ENCODE peak calls at places on chromosome 22, in four cellular contexts. M is stomach, E is A549, X is heart left ventricle. A is an unnamed sample.

GRCh38 chr22:19559324-19559811 is 35.2 kb upstream of the CLDN5 start:
- DNase-seq in M (no peak), E (no peak), X (no peak), A (no peak)

GRCh38 chr22:35314161-35314942 is 14.7 kb downstream of the TOM1 start:
- DNase-seq in X (no peak), M (no peak), E (no peak), A (no peak)

GRCh38 chr22:32396746-32397145 is 15.3 kb downstream of the RTCB start:
- DNase-seq in X (no peak), M (no peak), E (no peak), A (no peak)

GRCh38 chr22:48758021-48758561 is 1069.6 kb downstream of the BRD1 start:
- DNase-seq in E (no peak), X (no peak), M (peak; percentile 25), A (peak; percentile 1)

GRCh38 chr22:49739138-49739537 is 88.5 kb downstream of the BRD1 start:
- DNase-seq in X (no peak), M (no peak), E (no peak), A (no peak)

GRCh38 chr22:39317084-39317755 is 2.2 kb downstream of the RPL3 start:
- DNase-seq in M (no peak), E (no peak), X (no peak), A (no peak)

GRCh38 chr22:48477031-48477721 is 1350.5 kb downstream of the BRD1 start:
- DNase-seq in M (peak; percentile 37), X (no peak), E (no peak), A (no peak)

GRCh38 chr22:28231423-28231822 is 312.4 kb upstream of the PITPNB start:
- DNase-seq in E (no peak), X (no peak), M (no peak), A (no peak)

GRCh38 chr22:28429711-28430110 is 249.9 kb downstream of the TTC28 start:
- DNase-seq in M (no peak), E (no peak), X (no peak), A (no peak)

GRCh38 chr22:30743257-30744020 is 48.8 kb downstream of the OSBP2 start:
- DNase-seq in E (no peak), X (no peak), M (no peak), A (no peak)

GRCh38 chr22:46007848-46008261 is 30.9 kb upstream of the WNT7B start:
- DNase-seq in X (peak; percentile 89), E (no peak), M (peak; percentile 39), A (peak; percentile 59)
- TF ChIP-seq POLR2A in X (peak; percentile 33), E (no peak), M (no peak), A (peak; percentile 37)

GRCh38 chr22:29605236-29605850 is 1.9 kb downstream of the NF2 start:
- DNase-seq in X (no peak), M (no peak), E (no peak), A (no peak)

GRCh38 chr22:29607426-29607825 is 4.0 kb downstream of the NF2 start:
- DNase-seq in E (no peak), X (no peak), M (no peak), A (no peak)

GRCh38 chr22:29600846-29601245 is 2.6 kb upstream of the NF2 start:
- DNase-seq in E (no peak), M (no peak), X (no peak), A (no peak)

GRCh38 chr22:29606320-29606719 is 2.9 kb downstream of the NF2 start:
- DNase-seq in E (no peak), X (no peak), M (no peak), A (no peak)

DNA sequence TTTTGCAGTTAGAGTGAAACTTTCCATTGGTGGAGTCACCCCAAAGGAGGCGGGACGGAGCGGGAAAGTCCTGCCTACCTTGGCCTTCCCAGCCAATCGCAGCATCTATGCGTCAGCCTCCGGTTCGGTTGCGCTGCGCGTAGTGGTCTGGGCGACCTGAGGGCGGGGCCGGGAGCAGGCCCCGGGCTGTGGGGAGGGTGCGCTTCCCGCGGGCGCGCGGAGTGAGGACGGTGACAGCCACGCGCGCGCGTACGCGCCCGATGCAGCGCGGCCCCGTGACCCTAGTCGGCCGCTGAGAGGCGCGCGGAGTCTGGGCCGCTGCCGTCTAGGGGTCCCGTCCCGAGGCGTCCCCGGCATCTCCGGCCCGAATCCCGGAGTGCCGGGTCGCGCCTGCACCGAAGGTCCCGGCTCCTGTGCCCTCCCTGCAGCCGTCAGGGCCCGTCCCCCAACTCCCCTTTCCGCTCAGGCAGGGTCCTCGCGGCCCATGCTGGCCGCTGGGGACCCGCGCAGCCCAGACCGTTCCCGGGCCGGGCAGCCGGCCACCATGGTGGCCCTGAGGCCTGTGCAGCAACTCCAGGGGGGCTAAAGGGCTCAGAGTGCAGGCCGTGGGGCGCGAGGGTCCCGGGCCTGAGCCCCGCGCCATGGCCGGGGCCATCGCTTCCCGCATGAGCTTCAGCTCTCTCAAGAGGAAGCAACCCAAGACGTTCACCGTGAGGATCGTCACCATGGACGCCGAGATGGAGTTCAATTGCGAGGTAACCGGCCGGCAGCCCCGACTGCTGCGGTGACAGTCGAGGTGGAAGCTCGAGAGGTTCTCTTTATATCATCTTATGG is at the start of gene NF2:
- DNase-seq in E (peak; percentile 94), X (peak; percentile 99), M (peak; percentile 99), A (peak; percentile 99)
- TF ChIP-seq POLR2A in E (peak; percentile 53), X (peak; percentile 83), M (no peak), A (peak; percentile 64)

DNA sequence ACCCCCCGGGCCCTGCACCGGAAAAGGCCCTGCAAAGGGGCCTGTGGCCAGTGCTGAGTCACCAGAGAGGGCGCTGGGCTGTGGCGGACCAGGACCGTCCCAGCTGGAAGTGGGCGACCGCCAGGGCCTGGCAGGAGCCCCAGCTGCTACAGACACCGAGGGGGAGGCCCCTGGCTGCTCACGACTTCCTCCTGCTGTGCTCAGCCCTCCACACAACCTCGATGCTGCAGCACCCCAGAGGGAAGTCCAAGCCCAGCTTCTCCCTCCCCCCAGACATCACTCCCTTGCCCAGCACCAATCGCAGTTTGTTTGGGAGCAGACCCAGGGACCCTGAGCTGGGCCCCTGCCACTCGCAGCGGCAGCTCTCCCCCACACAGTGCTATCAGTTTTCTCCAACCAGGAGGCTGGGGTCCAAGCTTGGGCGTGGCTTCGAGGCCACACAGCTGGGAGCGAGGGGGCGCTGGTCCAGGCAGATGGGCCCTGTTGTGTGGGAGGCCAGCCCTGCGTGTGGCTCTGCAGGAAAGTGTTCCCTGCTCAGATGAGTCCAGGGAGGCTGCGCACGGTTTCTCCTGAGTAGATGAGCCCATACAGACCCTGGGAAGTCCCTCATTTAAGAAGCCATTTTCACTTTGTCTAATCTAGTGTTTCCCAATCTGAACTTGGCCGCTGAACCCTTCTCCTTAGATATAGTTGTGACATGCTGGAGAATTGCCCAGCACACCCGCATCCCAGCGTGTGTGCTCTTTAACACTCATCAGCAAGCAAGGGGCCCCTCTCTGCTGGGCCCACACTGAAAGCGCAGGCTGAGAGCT is 5.6 kb upstream of the SH3BP1 start:
- DNase-seq in E (no peak), M (peak; percentile 86), X (peak; percentile 95), A (peak; percentile 40)
- TF ChIP-seq POLR2A in E (no peak), M (no peak), X (no peak), A (no peak)

GRCh38 chr22:45425531-45426265 is 12.2 kb downstream of the RIBC2 start:
- DNase-seq in E (no peak), X (no peak), M (no peak), A (no peak)
- TF ChIP-seq POLR2A in E (no peak), X (no peak), M (no peak), A (no peak)

DNA sequence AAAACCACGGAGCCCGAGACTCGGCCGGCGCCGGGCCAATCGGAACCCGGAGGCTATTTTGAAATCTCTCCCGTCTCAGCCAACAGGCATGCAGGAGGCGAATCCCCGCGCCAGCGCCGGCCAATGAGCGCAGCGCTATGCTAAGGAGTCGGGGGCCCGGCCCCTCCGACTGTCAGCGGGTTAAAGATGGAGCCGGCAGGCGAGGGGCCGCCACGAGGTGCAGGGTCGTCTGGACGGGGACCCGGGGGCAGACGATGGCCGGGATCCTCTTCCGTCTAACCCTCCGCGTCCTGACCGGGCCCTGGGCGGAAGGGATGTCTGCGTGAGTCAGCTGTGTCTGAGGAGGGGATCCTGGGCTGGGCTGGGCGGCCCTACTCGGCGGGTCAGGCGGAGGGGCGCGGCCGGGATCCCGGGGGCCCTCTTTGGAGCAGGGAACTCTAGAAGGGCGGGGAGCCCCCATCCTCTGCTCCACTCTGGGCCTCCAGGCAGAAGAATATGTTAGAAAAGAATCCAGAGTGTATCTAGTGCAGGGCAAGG is 10.0 kb downstream of the SDF2L1 start:
- DNase-seq in M (peak; percentile 91), E (peak; percentile 88), X (peak; percentile 94), A (peak; percentile 87)
- TF ChIP-seq POLR2A in M (no peak), E (no peak), X (no peak), A (no peak)

GRCh38 chr22:25566812-25567211 is 2.3 kb downstream of the GRK3 start:
- DNase-seq in X (no peak), E (no peak), M (no peak), A (no peak)

GRCh38 chr22:25563757-25564319 is 637 bp upstream of the GRK3 start:
- DNase-seq in M (no peak), E (no peak), X (no peak), A (no peak)

GRCh38 chr22:25564979-25565677 is 653 bp downstream of the GRK3 start:
- DNase-seq in X (peak; percentile 67), M (no peak), E (peak; percentile 3), A (peak; percentile 47)

GRCh38 chr22:25567305-25567704 is 2.8 kb downstream of the GRK3 start:
- DNase-seq in E (no peak), X (no peak), M (no peak), A (no peak)

GRCh38 chr22:25564320-25564978 is at the start of gene GRK3:
- DNase-seq in E (peak; percentile 21), M (peak; percentile 55), X (peak; percentile 83), A (peak; percentile 75)
- TF ChIP-seq POLR2A in E (peak; percentile 52), M (no peak), X (peak; percentile 31), A (peak; percentile 46)

A was measured in prostate gland.